ENCODE peak calls at places on chromosomes 11 and 22, in six cellular contexts. G, O, M, I, Z and F are unnamed samples.

GRCh38 chr22:39522567-39523300 is 2.4 kb downstream of the ATF4 start:
- DNase-seq in G (peak), O (peak), M (peak), I (no peak), Z (no peak), F (peak)

GRCh38 chr22:47213571-47214230 is 451.3 kb downstream of the TBC1D22A start:
- DNase-seq in G (peak), O (peak), M (peak), I (no peak), Z (no peak), F (peak)

GRCh38 chr11:46618789-46619188 is 1.4 kb downstream of the ATG13 start:
- DNase-seq in G (no peak), O (no peak), M (peak), I (no peak), Z (no peak), F (no peak)

GRCh38 chr11:111530091-111530490 is 10.4 kb upstream of the LAYN start:
- DNase-seq in G (no peak), O (no peak), M (no peak), I (no peak), Z (no peak), F (no peak)

GRCh38 chr22:29670615-29671014 is 49.2 kb upstream of the CABP7 start:
- DNase-seq in G (no peak), O (no peak), M (no peak), I (no peak), Z (no peak), F (no peak)

GRCh38 chr11:45212566-45213315 is 66.3 kb downstream of the PRDM11 start:
- DNase-seq in G (no peak), O (no peak), M (no peak), I (no peak), Z (no peak), F (no peak)

GRCh38 chr22:31897842-31898241 is 46.5 kb upstream of the YWHAH start:
- DNase-seq in G (no peak), O (no peak), M (no peak), I (no peak), Z (no peak), F (no peak)

GRCh38 chr11:67178878-67179277 is 59.8 kb downstream of the KDM2A start:
- DNase-seq in G (no peak), O (no peak), M (no peak), I (no peak), Z (no peak), F (no peak)

GRCh38 chr11:103940542-103940941 is 95.9 kb upstream of the DDI1 start:
- DNase-seq in G (no peak), O (peak), M (no peak), I (no peak), Z (no peak), F (peak)

GRCh38 chr11:43802509-43802908 is 78.1 kb upstream of the ALKBH3 start:
- DNase-seq in G (no peak), O (no peak), M (no peak), I (no peak), Z (no peak), F (peak)

GRCh38 chr11:64594159-64594939 is 3.3 kb downstream of the SLC22A12 start:
- DNase-seq in G (no peak), O (no peak), M (no peak), I (no peak), Z (no peak), F (no peak)

GRCh38 chr11:1209371-1210057 is 13.4 kb upstream of the MUC5B start:
- DNase-seq in G (no peak), O (no peak), M (no peak), I (no peak), Z (no peak), F (no peak)

DNA sequence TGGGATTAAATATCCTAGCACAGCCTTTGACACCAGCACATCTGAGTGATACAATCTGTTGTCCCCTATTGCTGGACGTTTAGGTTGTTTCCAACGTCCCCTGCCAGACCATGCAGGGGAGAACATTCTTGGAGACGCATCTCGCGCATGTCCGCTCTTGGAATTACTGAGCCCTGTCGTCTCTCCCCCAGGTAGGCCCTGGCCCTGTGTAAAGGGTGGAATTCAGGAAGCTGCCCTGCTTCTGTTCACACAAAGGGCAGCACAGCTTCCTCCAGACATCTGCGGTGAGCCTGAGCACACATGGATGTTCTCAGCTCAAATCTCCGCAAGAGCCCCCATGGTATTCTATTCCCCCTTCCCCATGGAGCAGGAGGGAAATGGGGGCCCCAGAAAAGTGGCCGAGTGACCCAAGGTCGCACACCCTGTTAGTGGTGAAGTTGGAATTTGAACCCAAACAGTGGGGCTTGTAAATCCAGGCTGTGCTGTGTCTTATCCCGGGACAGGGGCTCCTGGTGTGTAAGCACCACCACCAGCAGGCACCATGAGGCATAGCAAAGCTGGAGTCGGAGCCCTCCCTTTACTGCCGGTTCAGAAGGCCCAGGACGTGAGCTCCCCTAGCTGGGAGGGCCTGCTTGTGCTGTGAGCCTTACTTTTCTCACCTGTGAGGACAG is 5.0 kb upstream of the FGF19 start:
- DNase-seq in G (no peak), O (no peak), M (no peak), I (peak), Z (no peak), F (no peak)
- TF ChIP-seq CTCF in G (no peak), O (no peak), M (no peak), I (no peak), Z (no peak), F (no peak)

GRCh38 chr11:133948711-133949110 is 8.1 kb downstream of the IGSF9B start:
- DNase-seq in G (no peak), O (no peak), M (no peak), I (no peak), Z (no peak), F (no peak)

GRCh38 chr11:133945087-133945974 is 11.4 kb downstream of the IGSF9B start:
- DNase-seq in G (no peak), O (no peak), M (no peak), I (no peak), Z (no peak), F (peak)

GRCh38 chr11:133946018-133946417 is 10.8 kb downstream of the IGSF9B start:
- DNase-seq in G (no peak), O (no peak), M (no peak), I (no peak), Z (no peak), F (no peak)

GRCh38 chr11:133946541-133947297 is 10.0 kb downstream of the IGSF9B start:
- DNase-seq in G (no peak), O (no peak), M (no peak), I (no peak), Z (no peak), F (no peak)

DNA sequence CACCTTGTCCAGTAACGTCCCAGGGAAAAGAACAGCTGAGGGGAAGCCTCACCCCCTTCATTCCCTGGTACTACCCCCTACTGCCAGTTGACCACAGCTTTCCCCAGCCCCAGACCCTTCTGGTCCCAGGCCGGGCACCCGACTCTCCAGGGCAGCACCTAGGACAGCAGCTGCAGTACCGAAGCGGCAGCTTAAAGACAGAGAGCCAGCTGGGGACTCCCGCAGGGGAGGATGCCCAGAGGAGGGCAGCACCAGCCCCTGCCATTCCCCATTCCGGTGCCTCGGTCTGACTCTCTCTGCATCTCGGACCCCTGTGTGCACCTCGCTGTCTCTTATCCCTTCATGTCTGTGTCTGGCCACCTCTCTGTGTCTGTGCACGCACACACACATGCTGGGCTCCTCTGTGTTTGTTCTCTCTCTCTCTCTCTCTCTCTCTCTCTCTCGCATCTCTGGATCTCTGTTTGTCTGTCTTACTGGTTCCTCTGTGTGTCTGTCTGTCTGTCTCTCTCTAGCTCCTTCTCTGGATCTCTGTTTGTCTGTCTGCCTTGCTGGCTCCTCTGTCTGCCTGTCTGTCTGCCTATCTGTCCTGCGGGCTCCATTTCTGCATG is 9.4 kb downstream of the IGSF9B start:
- DNase-seq in G (peak), O (peak), M (no peak), I (peak), Z (peak), F (peak)
- TF ChIP-seq CTCF in G (peak), O (no peak), M (no peak), I (peak), Z (peak), F (peak)

GRCh38 chr11:69598147-69598546 is 42.8 kb upstream of the CCND1 start:
- DNase-seq in G (no peak), O (peak), M (no peak), I (no peak), Z (no peak), F (peak)
- TF ChIP-seq CTCF in G (no peak), O (no peak), M (no peak), I (peak), Z (no peak), F (no peak)

GRCh38 chr11:61173456-61173855 is 12.2 kb upstream of the VPS37C start:
- DNase-seq in G (peak), O (no peak), M (peak), I (no peak), Z (no peak), F (peak)
- TF ChIP-seq CTCF in G (peak), O (no peak), M (no peak), I (no peak), Z (peak), F (peak)

GRCh38 chr11:75399344-75400109 is at the start of gene RPS3:
- DNase-seq in G (peak), O (peak), M (peak), I (peak), Z (peak), F (peak)
- TF ChIP-seq CTCF in G (peak), O (no peak), M (no peak), I (peak), Z (peak), F (no peak)